ENCODE peak calls at places on chromosome X, in five cellular contexts. W, G, P, N and E are unnamed samples.

GRCh38 chrX:1614927-1615326 is at the start of gene ASMT:
- DNase-seq in N (no peak), P (no peak), G (no peak), W (no peak), E (no peak)

GRCh38 chrX:267771-268261 is 13.4 kb upstream of the PLCXD1 start:
- DNase-seq in P (no peak), G (no peak), W (no peak), N (no peak), E (no peak)

GRCh38 chrX:144334577-144334976 is 450.7 kb downstream of the UBE2NL start:
- DNase-seq in P (no peak), N (no peak), W (no peak), G (no peak), E (no peak)

GRCh38 chrX:52271212-52271611 is 86.5 kb downstream of the MAGED4 start:
- DNase-seq in W (no peak), G (no peak), P (peak), N (no peak), E (no peak)

GRCh38 chrX:102345916-102346315 is 93.9 kb downstream of the NXF2B start:
- DNase-seq in G (no peak), N (no peak), W (peak), P (peak), E (peak)

GRCh38 chrX:22950278-22951266 is 49.2 kb upstream of the DDX53 start:
- DNase-seq in G (no peak), W (no peak), P (peak), N (peak), E (peak)

GRCh38 chrX:151604931-151605330 is 41.5 kb downstream of the PASD1 start:
- DNase-seq in W (no peak), G (no peak), P (no peak), N (no peak), E (no peak)

GRCh38 chrX:148380614-148381561 is 119.5 kb upstream of the AFF2 start:
- DNase-seq in P (no peak), N (no peak), W (no peak), G (no peak), E (no peak)

GRCh38 chrX:115345654-115346014 is 56.1 kb downstream of the LUZP4 start:
- DNase-seq in P (no peak), G (no peak), W (no peak), N (no peak), E (no peak)

GRCh38 chrX:136321532-136321931 is 20.8 kb downstream of the ADGRG4 start:
- DNase-seq in G (no peak), P (no peak), W (no peak), N (no peak), E (no peak)

GRCh38 chrX:47047989-47048388 is 30.3 kb upstream of the RGN start:
- DNase-seq in W (no peak), N (no peak), G (no peak), P (no peak), E (no peak)

GRCh38 chrX:68196939-68197791 is 236.1 kb downstream of the OPHN1 start:
- DNase-seq in P (peak), N (no peak), W (no peak), G (peak), E (peak)

GRCh38 chrX:119228506-119229290 is 7.4 kb upstream of the PGRMC1 start:
- DNase-seq in N (no peak), P (peak), W (no peak), G (no peak), E (no peak)

GRCh38 chrX:112614640-112615039 is 65.1 kb downstream of the LHFPL1 start:
- DNase-seq in G (no peak), W (no peak), P (no peak), N (no peak), E (no peak)

GRCh38 chrX:51860679-51861078 is 32.7 kb upstream of the MAGED1 start:
- DNase-seq in G (no peak), N (no peak), P (peak), W (no peak), E (no peak)

GRCh38 chrX:1222511-1223252 is 10.2 kb upstream of the CRLF2 start:
- DNase-seq in G (no peak), N (no peak), W (no peak), P (peak), E (peak)

GRCh38 chrX:140524556-140524955 is 19.7 kb upstream of the SOX3 start:
- DNase-seq in P (peak), N (peak), W (no peak), G (no peak), E (peak)

GRCh38 chrX:136630881-136631280 is 17.1 kb upstream of the CD40LG start:
- DNase-seq in N (no peak), P (no peak), W (no peak), G (no peak), E (no peak)

GRCh38 chrX:146831994-146832393 is 17.4 kb upstream of the CXorf51A start:
- DNase-seq in G (no peak), N (no peak), P (no peak), W (no peak), E (no peak)

GRCh38 chrX:39497717-39498265 is 600.0 kb downstream of the BCOR start:
- DNase-seq in W (no peak), N (no peak), G (no peak), P (no peak), E (no peak)

GRCh38 chrX:118627084-118627758 is 100.2 kb upstream of the IL13RA1 start:
- DNase-seq in G (no peak), P (peak), W (no peak), N (no peak), E (peak)

GRCh38 chrX:68932611-68933010 is 103.8 kb downstream of the EFNB1 start:
- DNase-seq in G (no peak), P (no peak), N (no peak), W (no peak), E (no peak)

GRCh38 chrX:20383487-20383886 is 116.8 kb upstream of the RPS6KA3 start:
- DNase-seq in G (no peak), N (no peak), P (no peak), W (no peak), E (no peak)

GRCh38 chrX:11540532-11541377 is 125.0 kb downstream of the ARHGAP6 start:
- DNase-seq in P (no peak), G (no peak), W (no peak), N (no peak), E (no peak)

GRCh38 chrX:115894087-115894486 is 276.5 kb upstream of the AGTR2 start:
- DNase-seq in N (no peak), P (no peak), W (no peak), G (no peak), E (no peak)

GRCh38 chrX:43586855-43587254 is 69.2 kb upstream of the MAOA start:
- DNase-seq in W (no peak), N (no peak), G (no peak), P (no peak), E (no peak)

GRCh38 chrX:74251006-74251930 is 52.7 kb upstream of the ZCCHC13 start:
- DNase-seq in W (no peak), N (no peak), P (peak), G (no peak), E (peak)

GRCh38 chrX:126670258-126670657 is 117.6 kb upstream of the DCAF12L1 start:
- DNase-seq in W (no peak), N (no peak), P (no peak), G (no peak), E (no peak)

GRCh38 chrX:149498767-149499166 is 6.3 kb downstream of the IDS start:
- DNase-seq in N (no peak), P (no peak), W (no peak), G (no peak), E (no peak)

GRCh38 chrX:117713411-117713810 is 403.2 kb downstream of the KLHL13 start:
- DNase-seq in P (no peak), W (no peak), N (no peak), G (no peak), E (no peak)

GRCh38 chrX:38571058-38571457 is 9.7 kb downstream of the TSPAN7 start:
- DNase-seq in N (no peak), G (no peak), P (no peak), W (no peak), E (no peak)

GRCh38 chrX:1150569-1151347 is 61.7 kb downstream of the CRLF2 start:
- DNase-seq in N (no peak), G (no peak), W (no peak), P (no peak), E (no peak)

GRCh38 chrX:31508338-31508737 is 436.5 kb upstream of the FTHL17 start:
- DNase-seq in N (no peak), G (no peak), W (no peak), P (peak), E (no peak)

GRCh38 chrX:9189286-9189685 is 155.4 kb upstream of the FAM9B start:
- DNase-seq in W (no peak), N (no peak), G (no peak), P (no peak), E (no peak)

GRCh38 chrX:123422875-123423274 is 238.8 kb downstream of the GRIA3 start:
- DNase-seq in G (no peak), W (no peak), N (no peak), P (peak), E (peak)

GRCh38 chrX:13081385-13082285 is 37.2 kb upstream of the FAM9C start:
- DNase-seq in G (no peak), W (no peak), P (no peak), N (no peak), E (no peak)

GRCh38 chrX:84170931-84171330 is 17.1 kb downstream of the RPS6KA6 start:
- DNase-seq in G (no peak), P (no peak), N (no peak), W (no peak), E (no peak)

GRCh38 chrX:41412261-41413167 is 34.6 kb upstream of the NYX start:
- DNase-seq in W (no peak), P (no peak), N (no peak), G (no peak), E (no peak)